ENCODE peak calls at places on chromosomes 2 and 18, in seven cellular contexts. Y is CD8-positive, alpha-beta memory T cell; V is tibial artery; B is Karpas-422; G is transverse colon; J is upper lobe of right lung; Q is left ventricle myocardium inferior. I is an unnamed sample.

GRCh38 chr18:24181806-24182205 is 42.9 kb downstream of the CABYR start:
- DNase-seq in Y (no peak), V (no peak), B (no peak), G (no peak), J (no peak), Q (no peak), I (no peak)

GRCh38 chr18:70288171-70288850 is 534 bp upstream of the SOCS6 start:
- DNase-seq in Y (no peak), V (no peak), B (no peak), G (peak; percentile 58), J (peak; percentile 78), Q (peak; percentile 52), I (peak; percentile 45)

GRCh38 chr18:26536032-26536431 is 12.3 kb downstream of the KCTD1 start:
- DNase-seq in Y (no peak), V (no peak), B (no peak), G (no peak), J (no peak), Q (no peak), I (no peak)

GRCh38 chr2:232588680-232589585 is 38.4 kb downstream of the EIF4E2 start:
- DNase-seq in Y (no peak), V (no peak), B (no peak), G (peak; percentile 71), J (peak; percentile 72), Q (peak; percentile 32), I (peak; percentile 87)

GRCh38 chr2:120511546-120512320 is 165.8 kb downstream of the INHBB start:
- DNase-seq in Y (no peak), V (no peak), B (no peak), G (no peak), J (no peak), Q (no peak), I (no peak)

GRCh38 chr2:202112041-202112440 is 39.0 kb downstream of the KIAA2012 start:
- DNase-seq in Y (no peak), V (no peak), B (no peak), G (no peak), J (no peak), Q (no peak), I (no peak)

GRCh38 chr2:119049968-119050657 is 108.1 kb downstream of the MARCO start:
- DNase-seq in Y (no peak), V (no peak), B (peak; percentile 70), G (no peak), J (no peak), Q (no peak), I (no peak)

GRCh38 chr2:147424766-147425165 is 420.1 kb upstream of the ACVR2A start:
- DNase-seq in Y (no peak), V (no peak), B (no peak), G (no peak), J (no peak), Q (no peak), I (no peak)

GRCh38 chr2:36358317-36358659 is 2.7 kb downstream of the CRIM1 start:
- DNase-seq in Y (no peak), V (no peak), B (no peak), G (no peak), J (no peak), Q (no peak), I (no peak)

GRCh38 chr2:99507964-99508818 is 18.4 kb upstream of the REV1 start:
- DNase-seq in Y (no peak), V (no peak), B (no peak), G (no peak), J (no peak), Q (no peak), I (no peak)

GRCh38 chr18:21912339-21913239 is 172.0 kb downstream of the MIB1 start:
- DNase-seq in Y (no peak), V (no peak), B (no peak), G (no peak), J (no peak), Q (no peak), I (no peak)

GRCh38 chr18:62331581-62332436 is 6.7 kb downstream of the TNFRSF11A start:
- DNase-seq in Y (no peak), V (peak; percentile 68), B (no peak), G (no peak), J (no peak), Q (peak; percentile 40), I (no peak)
- H3K4me1 ChIP-seq in Y (no peaks in the 10 kb centered on the region), V (no peaks in the 10 kb centered on the region), B (peaks cover 2% of the 10 kb centered on the region), G (peaks cover 69% of the 10 kb centered on the region), J (peaks cover 20% of the 10 kb centered on the region), Q (peaks cover 27% of the 10 kb centered on the region), I (no peaks in the 10 kb centered on the region)

DNA sequence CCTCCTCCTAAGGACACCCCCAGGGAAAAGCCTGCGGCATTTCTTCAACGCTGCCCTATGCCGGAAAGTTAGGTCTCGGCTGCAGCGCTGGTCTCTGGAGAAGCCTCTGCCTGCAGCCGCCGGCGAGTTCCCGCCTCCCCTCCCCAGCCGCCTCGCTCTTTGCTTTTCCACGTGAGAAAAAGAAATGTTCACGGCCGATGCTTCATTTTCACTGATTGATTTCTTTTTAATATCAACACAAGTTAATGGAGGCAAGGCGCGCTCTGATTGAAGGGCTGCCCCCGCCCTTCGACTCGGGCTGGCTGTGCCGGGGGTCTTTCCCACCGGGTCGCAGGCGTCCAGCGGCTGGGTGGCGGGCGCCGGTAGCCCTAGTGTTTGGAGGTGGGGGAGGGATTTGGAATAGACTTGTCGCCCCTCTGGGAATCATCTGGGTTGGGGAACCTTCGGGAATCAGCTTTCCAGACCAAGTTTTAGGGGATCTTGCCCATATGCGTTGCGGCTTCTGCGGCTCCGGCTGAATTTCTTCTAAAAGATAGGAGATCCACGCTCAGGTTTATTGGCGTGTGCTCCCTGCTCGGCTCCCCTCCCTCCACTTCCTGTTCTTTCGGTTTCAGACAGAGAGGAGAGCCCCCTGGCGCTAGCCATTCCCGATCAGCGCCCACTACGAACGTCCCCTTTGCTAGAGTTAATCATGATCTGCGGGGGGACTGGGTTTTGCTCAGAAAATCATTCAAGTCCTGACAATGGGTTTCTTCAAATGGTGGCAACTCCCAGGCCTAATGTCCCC is 4.1 kb downstream of the NRP2 start:
- DNase-seq in Y (no peak), V (no peak), B (no peak), G (no peak), J (no peak), Q (no peak), I (no peak)
- H3K4me1 ChIP-seq in Y (no peaks in the 10 kb centered on the region), V (no peaks in the 10 kb centered on the region), B (peaks cover 21% of the 10 kb centered on the region), G (peaks cover 68% of the 10 kb centered on the region), J (peaks cover 32% of the 10 kb centered on the region), Q (peaks cover 75% of the 10 kb centered on the region), I (no peaks in the 10 kb centered on the region)

GRCh38 chr2:240578110-240578450 is 8.5 kb upstream of the CAPN10 start:
- DNase-seq in Y (no peak), V (no peak), B (no peak), G (no peak), J (no peak), Q (peak; percentile 21), I (no peak)

GRCh38 chr2:240581811-240582210 is 4.7 kb upstream of the CAPN10 start:
- DNase-seq in Y (no peak), V (no peak), B (no peak), G (no peak), J (no peak), Q (no peak), I (no peak)

GRCh38 chr2:240579071-240579762 is 7.3 kb upstream of the CAPN10 start:
- DNase-seq in Y (no peak), V (no peak), B (no peak), G (no peak), J (no peak), Q (no peak), I (no peak)

GRCh38 chr2:240578488-240578887 is 8.0 kb upstream of the CAPN10 start:
- DNase-seq in Y (no peak), V (no peak), B (no peak), G (no peak), J (no peak), Q (no peak), I (no peak)

DNA sequence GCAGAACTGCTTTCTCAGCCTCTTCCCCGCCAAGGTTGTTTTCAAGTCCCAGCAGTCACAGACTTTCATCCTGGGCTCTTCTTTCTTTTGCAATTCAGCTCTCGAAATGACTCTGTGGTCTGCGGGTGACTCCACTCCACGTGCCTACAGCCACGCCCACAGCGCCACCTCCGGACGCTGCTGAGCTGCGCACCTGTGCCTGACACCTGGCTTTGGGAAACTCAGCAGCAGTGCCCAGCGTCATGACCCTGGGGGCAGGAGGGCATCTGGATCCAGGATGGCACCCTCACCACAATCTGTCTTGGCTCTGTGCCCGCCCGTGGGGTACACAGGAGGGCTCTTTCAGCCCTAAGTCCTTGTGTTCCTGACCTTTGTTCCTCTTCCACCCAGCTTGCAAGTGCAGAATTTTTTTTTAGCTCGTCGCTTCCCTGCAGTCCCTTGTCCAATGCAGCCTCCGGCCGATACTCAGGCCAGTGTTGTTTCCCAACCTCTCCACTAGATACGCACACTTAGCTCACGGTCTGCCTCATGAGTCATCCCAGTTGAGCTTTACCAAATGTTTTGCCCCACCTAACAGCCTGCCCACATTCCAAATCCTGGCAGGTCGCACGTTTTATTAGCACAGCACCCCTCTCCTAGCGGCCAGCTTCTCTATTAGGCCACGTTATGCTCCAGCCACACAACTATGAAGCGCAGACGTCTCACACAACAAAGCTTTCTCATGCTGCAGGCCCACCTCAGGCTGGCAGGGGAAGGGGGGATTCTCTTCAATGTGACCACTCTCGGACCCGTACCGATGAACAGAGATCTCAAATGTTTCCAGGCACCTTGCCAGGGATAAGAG is 6.5 kb upstream of the CAPN10 start:
- DNase-seq in Y (peak; percentile 76), V (peak; percentile 64), B (peak; percentile 85), G (peak; percentile 84), J (peak; percentile 92), Q (no peak), I (peak; percentile 92)
- H3K4me1 ChIP-seq in Y (peaks cover 29% of the 10 kb centered on the region), V (no peaks in the 10 kb centered on the region), B (peaks cover 61% of the 10 kb centered on the region), G (peaks cover 26% of the 10 kb centered on the region), J (peaks cover 32% of the 10 kb centered on the region), Q (peaks cover 46% of the 10 kb centered on the region), I (peaks cover 8% of the 10 kb centered on the region)

GRCh38 chr2:45755585-45756330 is 104.3 kb downstream of the PRKCE start:
- DNase-seq in Y (no peak), V (no peak), B (no peak), G (no peak), J (no peak), Q (no peak), I (no peak)
- H3K4me1 ChIP-seq in Y (no peaks in the 10 kb centered on the region), V (no peaks in the 10 kb centered on the region), B (no peaks in the 10 kb centered on the region), G (peaks cover 9% of the 10 kb centered on the region), J (peaks cover 5% of the 10 kb centered on the region), Q (peaks cover 37% of the 10 kb centered on the region), I (peaks cover 10% of the 10 kb centered on the region)

DNA sequence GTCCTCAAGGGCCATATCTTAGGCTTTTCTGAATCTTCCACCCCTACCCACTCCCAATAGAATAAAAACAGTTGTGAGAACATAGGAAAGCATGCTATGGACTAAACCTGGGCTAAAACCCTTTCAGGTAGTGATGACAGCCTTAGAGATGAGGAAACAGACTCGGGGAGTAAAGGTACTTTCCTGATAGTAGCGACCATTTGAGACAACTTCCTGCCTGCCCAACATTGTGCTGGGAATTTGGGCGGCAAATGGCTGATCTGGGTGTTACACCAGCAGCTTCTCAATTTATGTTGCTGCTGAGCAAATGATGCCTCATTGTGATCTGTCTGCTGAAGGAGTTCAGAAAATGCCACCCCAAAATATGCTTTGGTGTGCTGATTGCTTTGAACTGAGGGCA is 66.6 kb downstream of the TMEM17 start:
- DNase-seq in Y (no peak), V (no peak), B (no peak), G (no peak), J (no peak), Q (no peak), I (no peak)
- H3K4me1 ChIP-seq in Y (no peaks in the 10 kb centered on the region), V (no peaks in the 10 kb centered on the region), B (peaks cover 12% of the 10 kb centered on the region), G (no peaks in the 10 kb centered on the region), J (no peaks in the 10 kb centered on the region), Q (no peaks in the 10 kb centered on the region), I (no peaks in the 10 kb centered on the region)

DNA sequence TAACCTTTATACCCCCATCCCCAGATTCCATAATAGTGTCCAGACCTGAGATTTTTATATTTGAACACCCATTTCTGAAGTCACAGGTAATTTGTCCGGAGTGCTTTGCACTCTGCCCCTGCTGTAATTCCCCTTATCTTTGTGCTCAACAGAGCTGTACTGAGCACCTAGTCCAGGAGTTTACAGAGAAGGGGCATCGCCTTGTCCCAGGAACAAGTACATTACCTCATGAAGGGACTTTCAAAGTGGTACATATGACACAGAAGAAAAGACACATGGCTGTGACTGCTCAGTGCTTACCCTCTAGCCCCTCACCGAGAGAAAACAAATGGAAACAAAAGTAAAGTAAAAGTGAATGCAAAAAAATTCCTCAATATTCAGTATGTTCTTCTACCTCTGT is 373.5 kb downstream of the SOX11 start:
- DNase-seq in Y (no peak), V (no peak), B (no peak), G (no peak), J (no peak), Q (no peak), I (no peak)
- H3K4me1 ChIP-seq in Y (no peaks in the 10 kb centered on the region), V (no peaks in the 10 kb centered on the region), B (peaks cover 24% of the 10 kb centered on the region), G (no peaks in the 10 kb centered on the region), J (no peaks in the 10 kb centered on the region), Q (no peaks in the 10 kb centered on the region), I (no peaks in the 10 kb centered on the region)

I was measured in pancreas.